ENCODE peak calls at places on chromosomes 13 and 19, in four cellular contexts. One of them, this sample, is unnamed.

GRCh38 chr19:55210120-55210493 is 806 bp upstream of the PTPRH start:
- DNase-seq in brain microvascular endothelial cell: peak
- DNase-seq in psoas muscle: no peak
- DNase-seq in suprapubic skin: no peak
- DNase-seq in this sample: peak

GRCh38 chr19:19606021-19606420 is 12.5 kb downstream of the PBX4 start:
- DNase-seq in brain microvascular endothelial cell: no peak
- DNase-seq in psoas muscle: no peak
- DNase-seq in suprapubic skin: no peak
- DNase-seq in this sample: no peak

GRCh38 chr13:112115403-112116091 is 48.6 kb downstream of the SOX1 start:
- DNase-seq in brain microvascular endothelial cell: no peak
- DNase-seq in psoas muscle: no peak
- DNase-seq in suprapubic skin: peak
- DNase-seq in this sample: no peak

GRCh38 chr13:49998714-49999624 is 2.1 kb downstream of the TRIM13 start:
- DNase-seq in brain microvascular endothelial cell: no peak
- DNase-seq in psoas muscle: no peak
- DNase-seq in suprapubic skin: no peak
- DNase-seq in this sample: no peak

GRCh38 chr19:42683917-42684513 is 56.3 kb downstream of the PSG3 start:
- DNase-seq in brain microvascular endothelial cell: peak
- DNase-seq in psoas muscle: no peak
- DNase-seq in suprapubic skin: no peak
- DNase-seq in this sample: peak

GRCh38 chr19:55251296-55252081 is 7.3 kb downstream of the PPP6R1 start:
- DNase-seq in brain microvascular endothelial cell: peak
- DNase-seq in psoas muscle: no peak
- DNase-seq in suprapubic skin: no peak
- DNase-seq in this sample: no peak

GRCh38 chr19:2973229-2973628 is 4.1 kb upstream of the TLE6 start:
- DNase-seq in brain microvascular endothelial cell: no peak
- DNase-seq in psoas muscle: no peak
- DNase-seq in suprapubic skin: no peak
- DNase-seq in this sample: no peak

GRCh38 chr13:106599875-106600797 is 32.2 kb upstream of the ARGLU1 start:
- DNase-seq in brain microvascular endothelial cell: peak
- DNase-seq in psoas muscle: no peak
- DNase-seq in suprapubic skin: no peak
- DNase-seq in this sample: peak

GRCh38 chr13:79528759-79529191 is 47.8 kb downstream of the NDFIP2 start:
- DNase-seq in brain microvascular endothelial cell: no peak
- DNase-seq in psoas muscle: no peak
- DNase-seq in suprapubic skin: no peak
- DNase-seq in this sample: no peak

GRCh38 chr13:76223565-76223964 is 587.4 kb downstream of the LMO7 start:
- DNase-seq in brain microvascular endothelial cell: no peak
- DNase-seq in psoas muscle: no peak
- DNase-seq in suprapubic skin: no peak
- DNase-seq in this sample: no peak

GRCh38 chr13:74288361-74288911 is 154.2 kb upstream of the KLF12 start:
- DNase-seq in brain microvascular endothelial cell: no peak
- DNase-seq in psoas muscle: peak
- DNase-seq in suprapubic skin: no peak
- DNase-seq in this sample: no peak

GRCh38 chr19:37932985-37933953 is 26.3 kb downstream of the SIPA1L3 start:
- DNase-seq in brain microvascular endothelial cell: no peak
- DNase-seq in psoas muscle: peak
- DNase-seq in suprapubic skin: no peak
- DNase-seq in this sample: peak

GRCh38 chr19:30168760-30169159 is 203.4 kb upstream of the ZNF536 start:
- DNase-seq in brain microvascular endothelial cell: no peak
- DNase-seq in psoas muscle: no peak
- DNase-seq in suprapubic skin: no peak
- DNase-seq in this sample: no peak

GRCh38 chr19:43538922-43539321 is 5.9 kb downstream of the ZNF575 start:
- DNase-seq in brain microvascular endothelial cell: no peak
- DNase-seq in psoas muscle: no peak
- DNase-seq in suprapubic skin: no peak
- DNase-seq in this sample: no peak

GRCh38 chr19:28883241-28883693 is 329.7 kb downstream of the UQCRFS1 start:
- DNase-seq in brain microvascular endothelial cell: no peak
- DNase-seq in psoas muscle: peak
- DNase-seq in suprapubic skin: no peak
- DNase-seq in this sample: peak
- H3K4me3 ChIP-seq in brain microvascular endothelial cell: no peak
- H3K4me3 ChIP-seq in psoas muscle: no peak
- H3K4me3 ChIP-seq in suprapubic skin: no peak
- H3K4me3 ChIP-seq in this sample: peak

GRCh38 chr13:60448907-60449510 is 52.0 kb downstream of the TDRD3 start:
- DNase-seq in brain microvascular endothelial cell: peak
- DNase-seq in psoas muscle: no peak
- DNase-seq in suprapubic skin: no peak
- DNase-seq in this sample: peak
- TF ChIP-seq CTCF in brain microvascular endothelial cell: peak
- TF ChIP-seq CTCF in psoas muscle: peak
- TF ChIP-seq CTCF in suprapubic skin: peak
- TF ChIP-seq CTCF in this sample: peak

GRCh38 chr13:40503966-40504591 is 162.4 kb downstream of the FOXO1 start:
- DNase-seq in brain microvascular endothelial cell: peak
- DNase-seq in psoas muscle: no peak
- DNase-seq in suprapubic skin: no peak
- DNase-seq in this sample: peak
- H3K4me3 ChIP-seq in brain microvascular endothelial cell: no peak
- H3K4me3 ChIP-seq in psoas muscle: no peak
- H3K4me3 ChIP-seq in suprapubic skin: no peak
- H3K4me3 ChIP-seq in this sample: no peak

DNA sequence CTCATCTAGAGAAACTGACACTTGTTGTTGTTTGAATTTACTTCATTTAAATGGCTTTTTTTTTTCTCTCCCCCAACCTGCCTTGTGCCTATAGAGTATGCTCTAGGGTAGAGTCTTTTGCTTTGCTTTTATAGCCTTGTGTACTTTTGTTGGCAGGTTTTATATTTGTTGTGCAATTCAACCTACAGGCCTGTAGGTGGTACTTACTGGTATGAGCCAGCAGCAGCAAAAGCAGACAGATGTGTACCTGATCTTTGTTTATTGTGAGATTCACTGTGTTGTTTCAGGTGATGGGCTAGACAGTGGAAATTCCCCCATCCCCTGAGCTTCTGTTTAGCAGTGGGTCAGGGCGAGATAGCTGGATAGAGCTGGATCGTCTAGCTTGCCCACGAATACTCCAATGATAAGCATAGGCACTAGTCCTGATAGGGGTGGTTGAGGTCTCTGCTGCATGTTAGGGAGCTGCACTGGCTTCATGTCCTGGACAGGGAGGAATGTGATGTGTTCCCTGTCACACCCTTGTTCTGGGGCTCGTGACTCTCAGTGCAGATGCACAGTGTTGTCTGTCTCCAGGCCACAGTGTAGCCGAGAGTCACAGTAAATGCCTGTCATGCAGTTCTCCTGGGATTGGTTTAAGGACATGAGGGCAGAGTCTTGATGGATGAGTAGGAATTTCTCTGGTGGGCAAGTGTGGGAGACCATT is 21.3 kb downstream of the DNAJC3 start:
- DNase-seq in brain microvascular endothelial cell: no peak
- DNase-seq in psoas muscle: no peak
- DNase-seq in suprapubic skin: no peak
- DNase-seq in this sample: no peak
- TF ChIP-seq CTCF in brain microvascular endothelial cell: peak
- TF ChIP-seq CTCF in psoas muscle: no peak
- TF ChIP-seq CTCF in suprapubic skin: no peak
- TF ChIP-seq CTCF in this sample: peak

DNA sequence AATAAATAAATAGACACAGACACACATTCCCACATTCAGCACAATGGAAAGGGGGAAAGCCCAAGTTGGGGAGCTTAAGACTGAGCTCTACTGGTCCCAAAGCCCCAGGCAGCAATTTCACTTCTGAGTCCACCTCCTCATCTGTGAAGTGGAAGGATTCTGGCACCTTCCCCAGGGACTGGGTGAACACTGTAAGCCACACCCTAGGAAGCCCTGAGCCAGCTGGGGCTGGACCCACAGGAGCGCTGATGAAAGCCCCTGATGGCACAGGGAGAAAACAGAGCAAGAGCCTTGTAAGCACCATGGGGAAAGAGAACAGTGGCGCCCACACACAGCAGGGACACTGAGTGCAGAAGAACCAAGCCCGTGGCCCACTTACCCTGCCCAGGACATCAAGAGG is 37.8 kb downstream of the EPS15L1 start:
- DNase-seq in brain microvascular endothelial cell: no peak
- DNase-seq in psoas muscle: no peak
- DNase-seq in suprapubic skin: no peak
- DNase-seq in this sample: peak
- H3K4me3 ChIP-seq in brain microvascular endothelial cell: no peak
- H3K4me3 ChIP-seq in psoas muscle: no peak
- H3K4me3 ChIP-seq in suprapubic skin: no peak
- H3K4me3 ChIP-seq in this sample: no peak

DNA sequence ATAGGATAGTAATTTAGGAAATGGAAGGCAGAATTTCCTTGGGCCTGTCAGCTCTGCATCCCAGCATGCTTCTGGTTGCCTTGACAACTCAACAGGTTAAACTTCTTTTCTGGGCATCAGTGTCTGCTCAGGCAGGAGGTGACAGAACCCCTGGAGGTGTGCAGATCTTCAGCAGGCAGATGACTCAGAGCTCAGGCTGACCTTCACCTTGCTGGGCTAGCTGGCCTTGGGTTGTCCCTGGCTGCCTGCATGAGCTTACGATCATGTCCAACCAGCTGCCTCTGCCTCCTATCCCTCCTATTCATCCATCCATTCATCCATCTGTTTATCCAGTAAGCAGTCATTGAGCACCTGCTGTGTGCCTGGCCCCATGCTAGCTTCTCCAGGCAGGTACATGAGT is 81.2 kb upstream of the KCTD15 start:
- DNase-seq in brain microvascular endothelial cell: no peak
- DNase-seq in psoas muscle: no peak
- DNase-seq in suprapubic skin: no peak
- DNase-seq in this sample: no peak
- TF ChIP-seq CTCF in brain microvascular endothelial cell: no peak
- TF ChIP-seq CTCF in psoas muscle: no peak
- TF ChIP-seq CTCF in suprapubic skin: no peak
- TF ChIP-seq CTCF in this sample: no peak

This sample was measured in AG10803.